ENCODE peak calls at places on chromosomes 7 and 10, in ten cellular contexts. D is neural crest cell; Z is CD4-positive, alpha-beta memory T cell; X is endothelial cell; R is stimulated activated CD4-positive, alpha-beta T cell treated with anti-CD3 and anti-CD28 coated beads, Interleukin-4, amount 100 ng/mL, for 24 hours; I is HFFc6; B is NCI-H1105 treated with DMSO at 0.1 percent for 48 hours; J is nephron progenitor cell; L is NCI-H1048; N is lower leg skin. S is an unnamed sample.

GRCh38 chr10:91339729-91340128 is 70.4 kb upstream of the HECTD2 start:
- DNase-seq in X (no peak), N (no peak), L (no peak), J (no peak), I (no peak), Z (no peak), D (no peak), R (no peak), B (no peak), S (no peak)

GRCh38 chr10:61850376-61850775 is 51.1 kb upstream of the ARID5B start:
- DNase-seq in D (no peak), B (no peak), N (no peak), R (no peak), Z (no peak), J (no peak), L (no peak), X (no peak), I (no peak), S (no peak)

GRCh38 chr10:33653584-33654367 is 319.3 kb upstream of the NRP1 start:
- DNase-seq in L (no peak), R (no peak), B (no peak), J (no peak), Z (no peak), D (no peak), I (peak; percentile 73), N (no peak), X (no peak), S (peak; percentile 26)

GRCh38 chr10:91200314-91201212 is 19.9 kb upstream of the PCGF5 start:
- DNase-seq in I (no peak), B (no peak), R (no peak), N (no peak), J (no peak), Z (no peak), L (no peak), D (no peak), X (no peak), S (no peak)

GRCh38 chr10:129031233-129032150 is 435.5 kb upstream of the MGMT start:
- DNase-seq in L (no peak), Z (peak; percentile 37), X (peak; percentile 88), N (no peak), R (peak; percentile 34), J (peak; percentile 78), I (no peak), D (peak; percentile 65), B (peak; percentile 62), S (no peak)

GRCh38 chr7:75920431-75921161 is 5.6 kb downstream of the POR start:
- DNase-seq in R (peak; percentile 41), B (no peak), N (no peak), J (no peak), Z (peak; percentile 31), I (no peak), D (no peak), L (no peak), X (no peak), S (no peak)

GRCh38 chr7:72416846-72417245 is 4.7 kb upstream of the CALN1 start:
- DNase-seq in Z (no peak), R (no peak), D (no peak), I (no peak), L (no peak), N (no peak), B (no peak), X (no peak), J (no peak), S (no peak)

GRCh38 chr10:132988988-132989387 is 46.6 kb upstream of the CFAP46 start:
- DNase-seq in X (no peak), B (no peak), N (no peak), Z (no peak), J (no peak), D (no peak), R (no peak), L (no peak), I (no peak), S (no peak)

GRCh38 chr7:68025363-68025762 is 1028.7 kb downstream of the TYW1 start:
- DNase-seq in D (no peak), B (no peak), L (no peak), X (no peak), N (no peak), I (no peak), J (no peak), Z (no peak), R (no peak), S (no peak)

GRCh38 chr10:6036861-6037321 is 25.3 kb downstream of the IL2RA start:
- DNase-seq in B (no peak), Z (peak; percentile 53), I (no peak), R (peak; percentile 38), N (no peak), X (no peak), D (no peak), J (no peak), L (no peak), S (no peak)

GRCh38 chr10:69056129-69056528 is 31.8 kb upstream of the SRGN start:
- DNase-seq in Z (no peak), R (no peak), X (no peak), D (no peak), L (no peak), N (no peak), B (no peak), J (no peak), I (no peak), S (no peak)

GRCh38 chr10:23067939-23068775 is 27.2 kb upstream of the MSRB2 start:
- DNase-seq in I (peak; percentile 21), D (peak; percentile 71), B (peak; percentile 60), L (peak; percentile 41), R (peak; percentile 70), Z (peak; percentile 51), J (peak; percentile 83), X (peak; percentile 81), N (peak; percentile 56), S (peak; percentile 39)

GRCh38 chr10:30751678-30752331 is 122.3 kb upstream of the LYZL2 start:
- DNase-seq in R (peak; percentile 80), Z (peak; percentile 67), I (peak; percentile 43), D (peak; percentile 69), N (peak; percentile 75), B (peak; percentile 37), J (peak; percentile 74), L (no peak), X (peak; percentile 86), S (peak; percentile 42)

GRCh38 chr7:36305648-36306047 is 84.0 kb upstream of the ANLN start:
- DNase-seq in B (no peak), J (no peak), R (no peak), L (no peak), X (no peak), I (no peak), N (no peak), Z (no peak), D (no peak), S (no peak)

GRCh38 chr7:90520484-90520883 is 51.0 kb downstream of the PTTG1IP2 start:
- DNase-seq in R (no peak), N (no peak), Z (no peak), D (no peak), I (peak; percentile 12), B (no peak), X (no peak), L (no peak), J (no peak), S (no peak)

GRCh38 chr7:98354511-98355249 is 46.2 kb downstream of the BAIAP2L1 start:
- DNase-seq in L (no peak), B (no peak), I (peak; percentile 82), D (no peak), R (no peak), X (no peak), N (peak; percentile 34), J (no peak), Z (no peak), S (peak; percentile 97)

GRCh38 chr10:409403-410040 is 274.3 kb downstream of the ZMYND11 start:
- DNase-seq in X (no peak), B (no peak), I (no peak), R (no peak), N (no peak), Z (no peak), L (no peak), D (no peak), J (no peak), S (no peak)

GRCh38 chr7:112129655-112130323 is 76.4 kb downstream of the DOCK4 start:
- DNase-seq in R (no peak), D (no peak), N (no peak), L (no peak), Z (no peak), B (peak; percentile 42), X (no peak), J (no peak), I (no peak), S (no peak)

GRCh38 chr7:38310601-38311057 is 37.2 kb upstream of the TARP start:
- DNase-seq in J (no peak), N (peak; percentile 32), D (no peak), I (no peak), Z (no peak), R (no peak), B (no peak), X (no peak), L (no peak), S (no peak)

GRCh38 chr7:129278688-129279087 is 53.9 kb downstream of the AHCYL2 start:
- DNase-seq in D (no peak), N (no peak), B (no peak), J (no peak), R (no peak), X (no peak), L (no peak), I (no peak), Z (no peak), S (no peak)

GRCh38 chr10:117651121-117651520 is 108.6 kb downstream of the EMX2 start:
- DNase-seq in L (no peak), B (no peak), D (no peak), X (no peak), J (no peak), Z (no peak), I (no peak), R (no peak), N (no peak), S (no peak)

GRCh38 chr10:124005991-124006392 is 87.4 kb downstream of the CHST15 start:
- DNase-seq in J (peak; percentile 47), Z (no peak), D (no peak), R (no peak), L (no peak), B (no peak), X (no peak), N (no peak), I (no peak), S (no peak)

GRCh38 chr10:133303206-133303605 is 5.5 kb downstream of the TUBGCP2 start:
- DNase-seq in L (no peak), B (no peak), J (no peak), X (no peak), R (no peak), N (no peak), D (no peak), I (no peak), Z (no peak), S (no peak)

GRCh38 chr7:101159696-101160674 is 5.4 kb downstream of the VGF start:
- DNase-seq in D (no peak), R (no peak), N (no peak), J (no peak), L (no peak), I (no peak), B (no peak), Z (no peak), X (no peak), S (peak; percentile 80)

GRCh38 chr10:21468086-21468485 is 57.4 kb downstream of the SKIDA1 start:
- DNase-seq in I (no peak), L (no peak), Z (no peak), R (no peak), D (no peak), N (no peak), B (no peak), J (no peak), X (no peak), S (no peak)

GRCh38 chr10:73495226-73495883 is 469 bp downstream of the PPP3CB start:
- DNase-seq in D (peak; percentile 59), X (peak; percentile 67), R (peak; percentile 87), N (peak; percentile 87), B (peak; percentile 41), J (peak; percentile 73), L (no peak), I (peak; percentile 85), Z (peak; percentile 93), S (peak; percentile 87)

GRCh38 chr7:131106681-131107342 is 220.9 kb upstream of the MKLN1 start:
- DNase-seq in J (peak; percentile 30), D (no peak), B (peak; percentile 52), R (peak; percentile 54), N (peak; percentile 63), I (peak; percentile 25), L (no peak), Z (peak; percentile 79), X (peak; percentile 25), S (peak; percentile 16)

GRCh38 chr7:156003220-156004162 is 191.2 kb upstream of the SHH start:
- DNase-seq in N (no peak), X (no peak), D (no peak), B (no peak), I (no peak), Z (no peak), R (no peak), L (no peak), J (no peak), S (no peak)

S was measured in RCC 7860.